ENCODE peak calls at places on chromosomes 6 and 20, in ten cellular contexts. B, I, W, G, S, M, Y, H, L and F are unnamed samples.

GRCh38 chr6:4879724-4880372 is 103.6 kb downstream of the CDYL start:
- DNase-seq in Y (no peak), B (no peak), G (no peak), M (peak; percentile 60), H (no peak), L (no peak), W (no peak), S (no peak), I (peak; percentile 51), F (no peak)

GRCh38 chr6:91681341-91681740 is 1094.5 kb upstream of the MAP3K7 start:
- DNase-seq in S (no peak), H (no peak), B (no peak), L (no peak), Y (no peak), I (no peak), M (no peak), W (no peak), G (no peak), F (no peak)

GRCh38 chr6:7628915-7629314 is 38.9 kb downstream of the SNRNP48 start:
- DNase-seq in M (no peak), I (no peak), H (no peak), W (no peak), G (no peak), Y (no peak), S (no peak), B (no peak), L (peak; percentile 37), F (no peak)

GRCh38 chr6:12065321-12066140 is 53.4 kb downstream of the HIVEP1 start:
- DNase-seq in H (no peak), W (no peak), L (no peak), M (no peak), G (no peak), B (no peak), Y (no peak), I (no peak), S (no peak), F (no peak)

GRCh38 chr20:54025166-54025835 is 45.1 kb downstream of the BCAS1 start:
- DNase-seq in B (no peak), H (no peak), Y (no peak), M (no peak), I (no peak), S (no peak), L (no peak), G (no peak), W (no peak), F (no peak)

GRCh38 chr20:35598899-35599775 is 16.5 kb upstream of the SPAG4 start:
- DNase-seq in M (no peak), W (no peak), L (no peak), Y (no peak), S (no peak), G (no peak), I (peak; percentile 60), B (peak; percentile 63), H (no peak), F (no peak)

GRCh38 chr20:38165089-38165965 is at the start of gene TGM2:
- DNase-seq in I (peak; percentile 85), L (peak; percentile 84), W (peak; percentile 85), B (peak; percentile 73), M (peak; percentile 32), H (peak; percentile 84), Y (peak; percentile 96), G (no peak), S (no peak), F (peak; percentile 91)

GRCh38 chr20:62569615-62570014 is 72.7 kb upstream of the SLCO4A1 start:
- DNase-seq in S (no peak), L (no peak), G (no peak), W (no peak), Y (no peak), I (no peak), M (no peak), H (no peak), B (no peak), F (no peak)

GRCh38 chr6:71489736-71490135 is 201.1 kb downstream of the OGFRL1 start:
- DNase-seq in B (peak; percentile 37), S (no peak), G (no peak), L (no peak), I (no peak), M (no peak), Y (no peak), H (no peak), W (no peak), F (no peak)

GRCh38 chr6:148711833-148712653 is 34.8 kb upstream of the UST start:
- DNase-seq in S (no peak), W (no peak), M (no peak), G (no peak), L (no peak), I (no peak), B (no peak), Y (no peak), H (no peak), F (no peak)

GRCh38 chr6:68628156-68628555 is 6.9 kb upstream of the ADGRB3 start:
- DNase-seq in G (no peak), L (no peak), B (peak; percentile 24), H (no peak), W (no peak), Y (no peak), S (no peak), M (no peak), I (no peak), F (no peak)

GRCh38 chr6:137975058-137975940 is 108.2 kb downstream of the TNFAIP3 start:
- DNase-seq in S (no peak), Y (no peak), G (no peak), I (no peak), M (peak; percentile 53), W (no peak), B (no peak), L (no peak), H (no peak), F (no peak)

GRCh38 chr6:165990216-165990615 is 177.4 kb downstream of the TBXT start:
- DNase-seq in G (no peak), M (no peak), H (no peak), B (no peak), W (no peak), L (no peak), I (no peak), Y (no peak), S (no peak), F (no peak)

GRCh38 chr20:38870733-38871559 is 55.3 kb upstream of the FAM83D start:
- DNase-seq in W (no peak), Y (peak; percentile 40), S (no peak), M (no peak), B (no peak), L (no peak), I (peak; percentile 87), H (no peak), G (no peak), F (no peak)

GRCh38 chr20:1469925-1470571 is 3.4 kb upstream of the NSFL1C start:
- DNase-seq in I (peak; percentile 87), Y (peak; percentile 49), M (peak; percentile 39), S (peak; percentile 55), W (peak; percentile 92), G (peak; percentile 34), B (peak; percentile 71), H (peak; percentile 51), L (peak; percentile 74), F (peak; percentile 91)

GRCh38 chr6:40545954-40546353 is 41.2 kb downstream of the LRFN2 start:
- DNase-seq in B (no peak), W (no peak), H (no peak), M (no peak), Y (no peak), G (no peak), S (no peak), L (no peak), I (no peak), F (no peak)

GRCh38 chr20:32524871-32525501 is 60.1 kb downstream of the NOL4L start:
- DNase-seq in I (peak; percentile 48), S (peak; percentile 61), G (peak; percentile 40), L (peak; percentile 79), M (no peak), H (no peak), B (peak; percentile 92), Y (no peak), W (peak; percentile 84), F (peak; percentile 56)

DNA sequence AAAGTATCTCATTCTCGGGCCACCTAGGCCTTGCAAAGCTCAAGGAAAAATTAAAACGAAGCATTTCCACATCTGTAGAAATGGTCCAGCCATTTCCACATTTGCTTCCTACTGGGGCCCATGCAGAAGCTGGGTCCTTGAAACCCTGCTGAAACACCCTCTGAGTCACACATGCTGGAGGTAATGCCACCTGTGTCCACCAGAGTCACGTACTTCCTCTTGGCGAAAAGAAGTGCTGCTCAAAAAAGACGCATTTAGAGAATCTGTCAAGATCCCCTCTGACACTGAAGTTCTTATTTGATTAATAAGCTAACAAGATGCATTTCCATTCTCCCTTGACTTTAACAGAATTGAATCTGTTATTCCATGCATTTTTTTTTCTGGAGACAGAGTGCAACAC is 423.2 kb downstream of the PREX1 start:
- DNase-seq in M (no peak), S (no peak), G (no peak), W (no peak), I (no peak), Y (peak; percentile 11), L (no peak), H (no peak), B (no peak), F (no peak)
- TF ChIP-seq CTCF in M (peak; percentile 57), S (no peak), G (no peak), W (no peak), I (peak; percentile 6), Y (no peak), L (no peak), H (no peak), B (no peak), F (no peak)

GRCh38 chr20:61494763-61495595 is 242.9 kb downstream of the CDH4 start:
- DNase-seq in H (no peak), W (no peak), S (no peak), Y (no peak), G (no peak), B (no peak), I (no peak), M (no peak), L (no peak), F (peak; percentile 81)
- TF ChIP-seq POLR2A in H (no peak), W (no peak), S (no peak), Y (no peak), G (no peak), B (no peak), I (no peak), M (no peak), L (no peak), F (no peak)

DNA sequence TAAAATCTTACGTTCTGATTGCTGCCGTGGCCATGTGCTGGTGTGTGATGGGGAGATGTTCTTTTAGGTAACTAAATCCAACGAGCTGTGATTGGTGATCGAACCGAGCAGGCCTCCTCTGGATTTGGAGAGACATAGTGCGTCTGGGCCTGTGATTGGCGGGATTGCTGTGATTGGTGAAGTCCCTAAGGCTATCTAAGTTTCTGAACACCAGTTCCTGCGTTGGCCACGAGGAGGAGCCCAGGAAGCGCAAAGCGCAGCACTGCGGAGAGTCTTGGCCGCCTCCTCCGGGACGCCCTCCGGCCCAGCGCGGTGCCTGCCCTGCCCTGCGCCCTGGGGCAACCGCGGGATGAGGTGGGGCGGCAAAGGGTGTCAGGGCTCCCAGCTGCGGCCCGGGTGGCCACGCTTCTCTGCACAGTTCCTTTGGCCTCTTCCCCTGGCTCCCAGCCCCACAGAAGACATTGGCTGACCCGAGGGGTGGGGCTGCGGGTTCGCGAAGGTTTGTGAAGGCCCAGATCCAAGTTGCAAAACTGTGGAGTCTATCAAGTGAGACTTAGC is 33.0 kb downstream of the HNF4A start:
- DNase-seq in H (peak; percentile 23), B (peak; percentile 56), L (peak; percentile 23), W (peak; percentile 80), M (no peak), G (peak; percentile 67), I (peak; percentile 85), Y (peak; percentile 76), S (no peak), F (peak; percentile 64)
- H3K4me3 ChIP-seq in H (no peak overlapping the region), B (no peak overlapping the region), L (no peak overlapping the region), W (no peak overlapping the region), M (no peak overlapping the region), G (no peak overlapping the region), I (no peak overlapping the region), Y (no peak overlapping the region), S (peak overlapping the region; percentile 29), F (no peak overlapping the region)

GRCh38 chr6:53734473-53735299 is 60.1 kb upstream of the LRRC1 start:
- DNase-seq in W (peak; percentile 35), L (no peak), M (peak; percentile 26), B (peak; percentile 35), Y (no peak), S (no peak), G (no peak), H (no peak), I (peak; percentile 68), F (no peak)
- TF ChIP-seq CTCF in W (no peak), L (peak; percentile 48), M (peak; percentile 38), B (no peak), Y (peak; percentile 50), S (no peak), G (no peak), H (no peak), I (peak; percentile 20), F (no peak)